ENCODE peak calls at places on chromosomes 5 and 9, in four cellular contexts. K, T, P and H are unnamed samples.

GRCh38 chr5:175743676-175744210 is 85.9 kb downstream of the HRH2 start:
- DNase-seq in K (no peak), T (no peak), P (peak; percentile 43), H (no peak)

GRCh38 chr5:58451732-58452565 is 7.9 kb downstream of the PLK2 start:
- DNase-seq in K (no peak), T (no peak), P (no peak), H (no peak)

GRCh38 chr9:130707225-130707976 is 13.8 kb downstream of the EXOSC2 start:
- DNase-seq in K (peak; percentile 77), T (peak; percentile 57), P (peak; percentile 80), H (no peak)

GRCh38 chr5:62305358-62305714 is 670 bp upstream of the KIF2A start:
- DNase-seq in K (no peak), T (no peak), P (no peak), H (no peak)

GRCh38 chr9:69976165-69976564 is 67.5 kb upstream of the MAMDC2 start:
- DNase-seq in K (no peak), T (peak; percentile 87), P (peak; percentile 81), H (no peak)

GRCh38 chr9:97440160-97440559 is 28.3 kb downstream of the TDRD7 start:
- DNase-seq in K (no peak), T (no peak), P (no peak), H (no peak)

GRCh38 chr5:67149933-67150523 is 46.6 kb downstream of the CD180 start:
- DNase-seq in K (no peak), T (no peak), P (no peak), H (no peak)

GRCh38 chr5:157165261-157165660 is 803 bp downstream of the GARIN3 start:
- DNase-seq in K (no peak), T (no peak), P (no peak), H (no peak)

GRCh38 chr5:1161832-1162229 is 39.6 kb upstream of the SLC6A19 start:
- DNase-seq in K (no peak), T (peak; percentile 57), P (peak; percentile 87), H (no peak)

GRCh38 chr9:130936285-130937117 is 2.5 kb downstream of the FIBCD1 start:
- DNase-seq in K (no peak), T (peak; percentile 14), P (peak; percentile 41), H (peak; percentile 66)

GRCh38 chr5:97044057-97044456 is 98.4 kb downstream of the LIX1 start:
- DNase-seq in K (no peak), T (no peak), P (peak; percentile 51), H (no peak)

GRCh38 chr9:128712451-128713410 is 10.4 kb downstream of the PKN3 start:
- DNase-seq in K (no peak), T (no peak), P (no peak), H (no peak)

GRCh38 chr9:109705515-109705914 is 74.5 kb upstream of the PALM2AKAP2 start:
- DNase-seq in K (no peak), T (peak; percentile 42), P (peak; percentile 58), H (no peak)

GRCh38 chr5:149117970-149118369 is 23.3 kb upstream of the ABLIM3 start:
- DNase-seq in K (no peak), T (no peak), P (no peak), H (no peak)

GRCh38 chr9:77649109-77649812 is 1.1 kb upstream of the GNA14 start:
- DNase-seq in K (no peak), T (no peak), P (peak; percentile 18), H (no peak)

GRCh38 chr9:92980085-92980745 is 32.9 kb downstream of the FGD3 start:
- DNase-seq in K (no peak), T (no peak), P (peak; percentile 15), H (no peak)

GRCh38 chr9:20186823-20187222 is 398.0 kb upstream of the SLC24A2 start:
- DNase-seq in K (no peak), T (no peak), P (no peak), H (no peak)

GRCh38 chr9:114896344-114896743 is 34.0 kb downstream of the TNFSF8 start:
- DNase-seq in K (no peak), T (no peak), P (no peak), H (no peak)

GRCh38 chr9:128787583-128788156 is 617 bp downstream of the TBC1D13 start:
- DNase-seq in K (no peak), T (peak; percentile 7), P (peak; percentile 14), H (no peak)

GRCh38 chr9:134968011-134968822 is 50.5 kb upstream of the FCN1 start:
- DNase-seq in K (no peak), T (no peak), P (no peak), H (no peak)

GRCh38 chr5:177403194-177403825 is 2.8 kb upstream of the PFN3 start:
- DNase-seq in K (peak; percentile 55), T (no peak), P (peak; percentile 71), H (no peak)

GRCh38 chr5:109830955-109831502 is 141.3 kb downstream of the MAN2A1 start:
- DNase-seq in K (no peak), T (peak; percentile 51), P (no peak), H (no peak)

GRCh38 chr9:33751536-33752129 is 43.7 kb upstream of the PRSS3 start:
- DNase-seq in K (no peak), T (no peak), P (no peak), H (no peak)

GRCh38 chr5:132501961-132502931 is 11.7 kb upstream of the IRF1 start:
- DNase-seq in K (no peak), T (no peak), P (no peak), H (no peak)

GRCh38 chr9:129644902-129645301 is 3.0 kb upstream of the ASB6 start:
- DNase-seq in K (no peak), T (no peak), P (no peak), H (no peak)

GRCh38 chr9:135992486-135993408 is 31.6 kb upstream of the UBAC1 start:
- DNase-seq in K (no peak), T (peak; percentile 79), P (peak; percentile 74), H (no peak)

GRCh38 chr9:133023117-133023890 is 7.5 kb upstream of the GTF3C5 start:
- DNase-seq in K (peak; percentile 9), T (no peak), P (no peak), H (no peak)

GRCh38 chr5:137734962-137735530 is 843 bp downstream of the KLHL3 start:
- DNase-seq in K (no peak), T (no peak), P (no peak), H (no peak)

GRCh38 chr9:123016631-123017030 is 16.8 kb upstream of the GPR21 start:
- DNase-seq in K (no peak), T (no peak), P (no peak), H (no peak)

GRCh38 chr9:36748322-36748899 is 175.7 kb downstream of the MELK start:
- DNase-seq in K (no peak), T (peak; percentile 10), P (peak; percentile 54), H (no peak)

GRCh38 chr5:171316258-171317121 is 7.4 kb downstream of the TLX3 start:
- DNase-seq in K (no peak), T (no peak), P (no peak), H (no peak)

GRCh38 chr5:1507961-1508678 is 15.6 kb downstream of the LPCAT1 start:
- DNase-seq in K (no peak), T (no peak), P (no peak), H (no peak)

GRCh38 chr5:1110930-1111726 is 735 bp downstream of the SLC12A7 start:
- DNase-seq in K (no peak), T (no peak), P (no peak), H (no peak)

GRCh38 chr5:167716376-167716775 is 575.1 kb upstream of the WWC1 start:
- DNase-seq in K (no peak), T (peak; percentile 94), P (no peak), H (no peak)

GRCh38 chr5:95130951-95131350 is 153.9 kb downstream of the MCTP1 start:
- DNase-seq in K (no peak), T (no peak), P (peak; percentile 14), H (no peak)